ENCODE peak calls at places on chromosomes 13 and 19, in seven cellular contexts. One of them, this sample, is unnamed.
A peak's percentile ranks its signal among the peaks of the same experiment; 100 is the strongest.

GRCh38 chr19:12896460-12896859 is 5.5 kb downstream of the GCDH start:
- DNase-seq in progenitor cell of endocrine pancreas: no peak
- DNase-seq in head of caudate nucleus: no peak
- DNase-seq in posterior cingulate gyrus: no peak
- DNase-seq in MCF 10A: no peak
- DNase-seq in left ventricle myocardium superior: no peak
- DNase-seq in pancreas: no peak
- DNase-seq in this sample: no peak

GRCh38 chr19:13154241-13154778 is 4.1 kb downstream of the IER2 start:
- DNase-seq in progenitor cell of endocrine pancreas: peak; percentile 40
- DNase-seq in head of caudate nucleus: peak; percentile 37
- DNase-seq in posterior cingulate gyrus: no peak
- DNase-seq in MCF 10A: peak; percentile 88
- DNase-seq in left ventricle myocardium superior: peak; percentile 92
- DNase-seq in pancreas: peak; percentile 81
- DNase-seq in this sample: no peak

GRCh38 chr13:71240906-71241305 is 626.1 kb downstream of the DACH1 start:
- DNase-seq in progenitor cell of endocrine pancreas: no peak
- DNase-seq in head of caudate nucleus: no peak
- DNase-seq in posterior cingulate gyrus: no peak
- DNase-seq in MCF 10A: peak; percentile 3
- DNase-seq in left ventricle myocardium superior: no peak
- DNase-seq in pancreas: no peak
- DNase-seq in this sample: no peak

GRCh38 chr13:112892759-112893569 is 76.0 kb upstream of the MCF2L start:
- DNase-seq in progenitor cell of endocrine pancreas: peak; percentile 46
- DNase-seq in head of caudate nucleus: no peak
- DNase-seq in posterior cingulate gyrus: no peak
- DNase-seq in MCF 10A: no peak
- DNase-seq in left ventricle myocardium superior: peak; percentile 8
- DNase-seq in pancreas: peak; percentile 71
- DNase-seq in this sample: no peak

GRCh38 chr13:78660130-78660857 is 1.3 kb upstream of the OBI1 start:
- DNase-seq in progenitor cell of endocrine pancreas: no peak
- DNase-seq in head of caudate nucleus: peak; percentile 3
- DNase-seq in posterior cingulate gyrus: no peak
- DNase-seq in MCF 10A: no peak
- DNase-seq in left ventricle myocardium superior: peak; percentile 33
- DNase-seq in pancreas: no peak
- DNase-seq in this sample: no peak

GRCh38 chr19:43308244-43308815 is 39.0 kb upstream of the PSG9 start:
- DNase-seq in progenitor cell of endocrine pancreas: no peak
- DNase-seq in head of caudate nucleus: no peak
- DNase-seq in posterior cingulate gyrus: no peak
- DNase-seq in MCF 10A: no peak
- DNase-seq in left ventricle myocardium superior: no peak
- DNase-seq in pancreas: no peak
- DNase-seq in this sample: no peak

GRCh38 chr13:51623473-51623872 is 39.2 kb downstream of the WDFY2 start:
- DNase-seq in progenitor cell of endocrine pancreas: no peak
- DNase-seq in head of caudate nucleus: no peak
- DNase-seq in posterior cingulate gyrus: no peak
- DNase-seq in MCF 10A: no peak
- DNase-seq in left ventricle myocardium superior: no peak
- DNase-seq in pancreas: no peak
- DNase-seq in this sample: no peak

GRCh38 chr19:3320354-3320670 is 46.1 kb upstream of the NFIC start:
- DNase-seq in progenitor cell of endocrine pancreas: no peak
- DNase-seq in head of caudate nucleus: no peak
- DNase-seq in posterior cingulate gyrus: no peak
- DNase-seq in MCF 10A: no peak
- DNase-seq in left ventricle myocardium superior: no peak
- DNase-seq in pancreas: no peak
- DNase-seq in this sample: no peak

GRCh38 chr19:48573163-48573505 is 21.2 kb downstream of the SULT2B1 start:
- DNase-seq in progenitor cell of endocrine pancreas: no peak
- DNase-seq in head of caudate nucleus: no peak
- DNase-seq in posterior cingulate gyrus: no peak
- DNase-seq in MCF 10A: no peak
- DNase-seq in left ventricle myocardium superior: peak; percentile 51
- DNase-seq in pancreas: no peak
- DNase-seq in this sample: no peak

GRCh38 chr19:2273356-2274184 is 8.4 kb downstream of the PEAK3 start:
- DNase-seq in progenitor cell of endocrine pancreas: peak; percentile 88
- DNase-seq in head of caudate nucleus: peak; percentile 74
- DNase-seq in posterior cingulate gyrus: peak; percentile 58
- DNase-seq in MCF 10A: peak; percentile 73
- DNase-seq in left ventricle myocardium superior: peak; percentile 89
- DNase-seq in pancreas: peak; percentile 94
- DNase-seq in this sample: no peak

GRCh38 chr13:37173214-37173613 is 67.8 kb upstream of the CSNK1A1L start:
- DNase-seq in progenitor cell of endocrine pancreas: no peak
- DNase-seq in head of caudate nucleus: no peak
- DNase-seq in posterior cingulate gyrus: no peak
- DNase-seq in MCF 10A: no peak
- DNase-seq in left ventricle myocardium superior: no peak
- DNase-seq in pancreas: no peak
- DNase-seq in this sample: no peak

GRCh38 chr19:37963190-37963947 is 56.4 kb downstream of the SIPA1L3 start:
- DNase-seq in progenitor cell of endocrine pancreas: no peak
- DNase-seq in head of caudate nucleus: no peak
- DNase-seq in posterior cingulate gyrus: no peak
- DNase-seq in MCF 10A: no peak
- DNase-seq in left ventricle myocardium superior: no peak
- DNase-seq in pancreas: peak; percentile 33
- DNase-seq in this sample: no peak

GRCh38 chr19:31179471-31179852 is 169.8 kb downstream of the TSHZ3 start:
- DNase-seq in progenitor cell of endocrine pancreas: no peak
- DNase-seq in head of caudate nucleus: no peak
- DNase-seq in posterior cingulate gyrus: no peak
- DNase-seq in MCF 10A: no peak
- DNase-seq in left ventricle myocardium superior: no peak
- DNase-seq in pancreas: no peak
- DNase-seq in this sample: no peak

GRCh38 chr13:43805071-43805468 is 18.3 kb upstream of the ENOX1 start:
- DNase-seq in progenitor cell of endocrine pancreas: no peak
- DNase-seq in head of caudate nucleus: peak; percentile 67
- DNase-seq in posterior cingulate gyrus: no peak
- DNase-seq in MCF 10A: peak; percentile 99
- DNase-seq in left ventricle myocardium superior: no peak
- DNase-seq in pancreas: no peak
- DNase-seq in this sample: peak; percentile 64

GRCh38 chr19:45340232-45340898 is at the start of gene KLC3:
- DNase-seq in progenitor cell of endocrine pancreas: peak; percentile 57
- DNase-seq in head of caudate nucleus: no peak
- DNase-seq in posterior cingulate gyrus: no peak
- DNase-seq in MCF 10A: peak; percentile 47
- DNase-seq in left ventricle myocardium superior: no peak
- DNase-seq in pancreas: peak; percentile 88
- DNase-seq in this sample: no peak

GRCh38 chr13:24627090-24627714 is 53.0 kb upstream of the ATP12A start:
- DNase-seq in progenitor cell of endocrine pancreas: peak; percentile 66
- DNase-seq in head of caudate nucleus: no peak
- DNase-seq in posterior cingulate gyrus: no peak
- DNase-seq in MCF 10A: no peak
- DNase-seq in left ventricle myocardium superior: no peak
- DNase-seq in pancreas: peak; percentile 77
- DNase-seq in this sample: no peak

GRCh38 chr13:32047796-32048195 is 16.2 kb downstream of the FRY start:
- DNase-seq in progenitor cell of endocrine pancreas: no peak
- DNase-seq in head of caudate nucleus: no peak
- DNase-seq in posterior cingulate gyrus: no peak
- DNase-seq in MCF 10A: no peak
- DNase-seq in left ventricle myocardium superior: no peak
- DNase-seq in pancreas: no peak
- DNase-seq in this sample: no peak

GRCh38 chr19:54188224-54188871 is 1.0 kb downstream of the MBOAT7 start:
- DNase-seq in progenitor cell of endocrine pancreas: no peak
- DNase-seq in head of caudate nucleus: no peak
- DNase-seq in posterior cingulate gyrus: no peak
- DNase-seq in MCF 10A: peak; percentile 13
- DNase-seq in left ventricle myocardium superior: no peak
- DNase-seq in pancreas: no peak
- DNase-seq in this sample: no peak

GRCh38 chr19:6693056-6693471 is 23.1 kb upstream of the TNFSF14 start:
- DNase-seq in progenitor cell of endocrine pancreas: no peak
- DNase-seq in head of caudate nucleus: no peak
- DNase-seq in posterior cingulate gyrus: no peak
- DNase-seq in MCF 10A: no peak
- DNase-seq in left ventricle myocardium superior: no peak
- DNase-seq in pancreas: no peak
- DNase-seq in this sample: no peak

GRCh38 chr13:112012004-112012704 is 54.8 kb upstream of the SOX1 start:
- DNase-seq in progenitor cell of endocrine pancreas: no peak
- DNase-seq in head of caudate nucleus: no peak
- DNase-seq in posterior cingulate gyrus: no peak
- DNase-seq in MCF 10A: no peak
- DNase-seq in left ventricle myocardium superior: no peak
- DNase-seq in pancreas: no peak
- DNase-seq in this sample: no peak

GRCh38 chr19:55092423-55093318 is 17.0 kb downstream of the EPS8L1 start:
- DNase-seq in progenitor cell of endocrine pancreas: no peak
- DNase-seq in head of caudate nucleus: no peak
- DNase-seq in posterior cingulate gyrus: no peak
- DNase-seq in MCF 10A: no peak
- DNase-seq in left ventricle myocardium superior: no peak
- DNase-seq in pancreas: no peak
- DNase-seq in this sample: no peak

GRCh38 chr19:48499352-48500090 is 12.1 kb downstream of the LMTK3 start:
- DNase-seq in progenitor cell of endocrine pancreas: no peak
- DNase-seq in head of caudate nucleus: no peak
- DNase-seq in posterior cingulate gyrus: no peak
- DNase-seq in MCF 10A: no peak
- DNase-seq in left ventricle myocardium superior: no peak
- DNase-seq in pancreas: no peak
- DNase-seq in this sample: no peak

GRCh38 chr13:66775196-66775595 is 454.9 kb downstream of the PCDH9 start:
- DNase-seq in progenitor cell of endocrine pancreas: no peak
- DNase-seq in head of caudate nucleus: no peak
- DNase-seq in posterior cingulate gyrus: no peak
- DNase-seq in MCF 10A: no peak
- DNase-seq in left ventricle myocardium superior: no peak
- DNase-seq in pancreas: no peak
- DNase-seq in this sample: no peak

GRCh38 chr13:106597190-106597589 is 29.3 kb upstream of the ARGLU1 start:
- DNase-seq in progenitor cell of endocrine pancreas: no peak
- DNase-seq in head of caudate nucleus: no peak
- DNase-seq in posterior cingulate gyrus: no peak
- DNase-seq in MCF 10A: no peak
- DNase-seq in left ventricle myocardium superior: peak; percentile 83
- DNase-seq in pancreas: no peak
- DNase-seq in this sample: no peak

GRCh38 chr19:1063030-1063908 is 3.7 kb upstream of the ARHGAP45 start:
- DNase-seq in progenitor cell of endocrine pancreas: no peak
- DNase-seq in head of caudate nucleus: no peak
- DNase-seq in posterior cingulate gyrus: no peak
- DNase-seq in MCF 10A: peak; percentile 65
- DNase-seq in left ventricle myocardium superior: peak; percentile 31
- DNase-seq in pancreas: no peak
- DNase-seq in this sample: no peak

GRCh38 chr13:33366469-33367062 is 81.0 kb upstream of the STARD13 start:
- DNase-seq in progenitor cell of endocrine pancreas: no peak
- DNase-seq in head of caudate nucleus: no peak
- DNase-seq in posterior cingulate gyrus: no peak
- DNase-seq in MCF 10A: no peak
- DNase-seq in left ventricle myocardium superior: no peak
- DNase-seq in pancreas: no peak
- DNase-seq in this sample: no peak

GRCh38 chr13:50366488-50367174 is 351.4 kb downstream of the KCNRG start:
- DNase-seq in progenitor cell of endocrine pancreas: no peak
- DNase-seq in head of caudate nucleus: no peak
- DNase-seq in posterior cingulate gyrus: no peak
- DNase-seq in MCF 10A: no peak
- DNase-seq in left ventricle myocardium superior: no peak
- DNase-seq in pancreas: no peak
- DNase-seq in this sample: no peak

GRCh38 chr13:113124211-113125025 is 1.8 kb downstream of the F10 start:
- DNase-seq in progenitor cell of endocrine pancreas: no peak
- DNase-seq in head of caudate nucleus: no peak
- DNase-seq in posterior cingulate gyrus: no peak
- DNase-seq in MCF 10A: no peak
- DNase-seq in left ventricle myocardium superior: no peak
- DNase-seq in pancreas: no peak
- DNase-seq in this sample: no peak

GRCh38 chr19:49132974-49133609 is 13.7 kb downstream of the PPFIA3 start:
- DNase-seq in progenitor cell of endocrine pancreas: no peak
- DNase-seq in head of caudate nucleus: no peak
- DNase-seq in posterior cingulate gyrus: no peak
- DNase-seq in MCF 10A: no peak
- DNase-seq in left ventricle myocardium superior: peak; percentile 70
- DNase-seq in pancreas: no peak
- DNase-seq in this sample: no peak

GRCh38 chr19:19909654-19910053 is 8.9 kb downstream of the ZNF93 start:
- DNase-seq in progenitor cell of endocrine pancreas: no peak
- DNase-seq in head of caudate nucleus: no peak
- DNase-seq in posterior cingulate gyrus: no peak
- DNase-seq in MCF 10A: no peak
- DNase-seq in left ventricle myocardium superior: no peak
- DNase-seq in pancreas: no peak
- DNase-seq in this sample: no peak

GRCh38 chr13:99528547-99528946 is 27.3 kb downstream of the TM9SF2 start:
- DNase-seq in progenitor cell of endocrine pancreas: no peak
- DNase-seq in head of caudate nucleus: no peak
- DNase-seq in posterior cingulate gyrus: no peak
- DNase-seq in MCF 10A: peak; percentile 21
- DNase-seq in left ventricle myocardium superior: no peak
- DNase-seq in pancreas: no peak
- DNase-seq in this sample: no peak

GRCh38 chr19:29812080-29812880 is 489 bp downstream of the CCNE1 start:
- DNase-seq in progenitor cell of endocrine pancreas: peak; percentile 28
- DNase-seq in head of caudate nucleus: peak; percentile 21
- DNase-seq in posterior cingulate gyrus: no peak
- DNase-seq in MCF 10A: no peak
- DNase-seq in left ventricle myocardium superior: peak; percentile 41
- DNase-seq in pancreas: peak; percentile 67
- DNase-seq in this sample: no peak

GRCh38 chr19:36040495-36040894 is 7.8 kb upstream of the CLIP3 start:
- DNase-seq in progenitor cell of endocrine pancreas: no peak
- DNase-seq in head of caudate nucleus: no peak
- DNase-seq in posterior cingulate gyrus: no peak
- DNase-seq in MCF 10A: no peak
- DNase-seq in left ventricle myocardium superior: no peak
- DNase-seq in pancreas: no peak
- DNase-seq in this sample: no peak

GRCh38 chr19:4639531-4640246 is 373 bp downstream of the TNFAIP8L1 start:
- DNase-seq in progenitor cell of endocrine pancreas: no peak
- DNase-seq in head of caudate nucleus: no peak
- DNase-seq in posterior cingulate gyrus: no peak
- DNase-seq in MCF 10A: peak; percentile 16
- DNase-seq in left ventricle myocardium superior: peak; percentile 52
- DNase-seq in pancreas: no peak
- DNase-seq in this sample: no peak

GRCh38 chr19:3995619-3996018 is 10.4 kb upstream of the EEF2 start:
- DNase-seq in progenitor cell of endocrine pancreas: no peak
- DNase-seq in head of caudate nucleus: no peak
- DNase-seq in posterior cingulate gyrus: no peak
- DNase-seq in MCF 10A: no peak
- DNase-seq in left ventricle myocardium superior: no peak
- DNase-seq in pancreas: no peak
- DNase-seq in this sample: no peak

GRCh38 chr13:51728972-51729371 is 75.0 kb downstream of the DHRS12 start:
- DNase-seq in progenitor cell of endocrine pancreas: no peak
- DNase-seq in head of caudate nucleus: no peak
- DNase-seq in posterior cingulate gyrus: no peak
- DNase-seq in MCF 10A: peak; percentile 89
- DNase-seq in left ventricle myocardium superior: no peak
- DNase-seq in pancreas: no peak
- DNase-seq in this sample: peak; percentile 14

GRCh38 chr13:26515721-26516120 is 41.8 kb upstream of the WASF3 start:
- DNase-seq in progenitor cell of endocrine pancreas: no peak
- DNase-seq in head of caudate nucleus: no peak
- DNase-seq in posterior cingulate gyrus: no peak
- DNase-seq in MCF 10A: no peak
- DNase-seq in left ventricle myocardium superior: no peak
- DNase-seq in pancreas: no peak
- DNase-seq in this sample: no peak

GRCh38 chr13:61884830-61885229 is 469.2 kb upstream of the PCDH20 start:
- DNase-seq in progenitor cell of endocrine pancreas: no peak
- DNase-seq in head of caudate nucleus: no peak
- DNase-seq in posterior cingulate gyrus: no peak
- DNase-seq in MCF 10A: no peak
- DNase-seq in left ventricle myocardium superior: no peak
- DNase-seq in pancreas: no peak
- DNase-seq in this sample: no peak